ENCODE peak calls at places on chromosomes 11 and 22, in four cellular contexts. P, B, D and J are unnamed samples.
A peak's percentile ranks its signal among the peaks of the same experiment; 100 is the strongest.

GRCh38 chr11:74636633-74637184 is 44.3 kb downstream of the POLD3 start:
- DNase-seq in P (peak; percentile 77), B (no peak), D (no peak), J (no peak)

GRCh38 chr22:39528681-39529486 is 3.7 kb downstream of the RPS19BP1 start:
- DNase-seq in P (peak; percentile 97), B (peak; percentile 91), D (peak; percentile 95), J (peak; percentile 83)

GRCh38 chr11:100769165-100769564 is 82.1 kb downstream of the ARHGAP42 start:
- DNase-seq in P (peak; percentile 41), B (no peak), D (peak; percentile 23), J (no peak)

GRCh38 chr11:111870522-111870886 is 877 bp downstream of the ALG9 start:
- DNase-seq in P (no peak), B (no peak), D (no peak), J (no peak)

GRCh38 chr11:19160839-19161238 is 40.9 kb downstream of the CSRP3 start:
- DNase-seq in P (no peak), B (no peak), D (no peak), J (no peak)

GRCh38 chr11:69049490-69049867 is 747 bp downstream of the TPCN2 start:
- DNase-seq in P (no peak), B (no peak), D (no peak), J (no peak)

GRCh38 chr11:93525601-93526000 is 17.6 kb downstream of the SMCO4 start:
- DNase-seq in P (peak; percentile 39), B (no peak), D (no peak), J (no peak)

GRCh38 chr11:113957016-113957415 is 17.9 kb upstream of the HTR3A start:
- DNase-seq in P (no peak), B (no peak), D (peak; percentile 39), J (no peak)

GRCh38 chr11:48683226-48683720 is 194.7 kb downstream of the OR4A47 start:
- DNase-seq in P (no peak), B (no peak), D (no peak), J (no peak)

GRCh38 chr11:130762342-130763037 is 153.8 kb downstream of the SNX19 start:
- DNase-seq in P (no peak), B (no peak), D (no peak), J (no peak)

GRCh38 chr11:33899383-33900037 is 7.6 kb upstream of the LMO2 start:
- DNase-seq in P (peak; percentile 80), B (no peak), D (peak; percentile 29), J (no peak)

GRCh38 chr11:6735306-6735705 is 36.5 kb downstream of the OR2AG2 start:
- DNase-seq in P (no peak), B (no peak), D (no peak), J (no peak)